ENCODE peak calls at places on chromosomes 2 and 18, in eight cellular contexts. One of them, this sample, is unnamed. For H3K4me1, the result is how much of the 10 kb centered on the place peaks cover.

GRCh38 chr2:239398536-239398935 is 2.3 kb downstream of the HDAC4 start:
- DNase-seq in uterus: peak
- DNase-seq in SK-N-SH: peak
- DNase-seq in H9: peak
- DNase-seq in MM.1S: no peak
- DNase-seq in mesendoderm: no peak
- DNase-seq in H1: no peak
- DNase-seq in body of pancreas: no peak
- DNase-seq in this sample: no peak

GRCh38 chr2:62034715-62035114 is 129.2 kb downstream of the COMMD1 start:
- DNase-seq in H1: no peak
- DNase-seq in MM.1S: no peak
- DNase-seq in SK-N-SH: no peak
- DNase-seq in mesendoderm: no peak
- DNase-seq in H9: no peak
- DNase-seq in body of pancreas: no peak
- DNase-seq in uterus: no peak
- DNase-seq in this sample: no peak

GRCh38 chr2:30273574-30273929 is 42.2 kb downstream of the LBH start:
- DNase-seq in mesendoderm: no peak
- DNase-seq in H1: no peak
- DNase-seq in H9: no peak
- DNase-seq in MM.1S: no peak
- DNase-seq in SK-N-SH: no peak
- DNase-seq in body of pancreas: no peak
- DNase-seq in uterus: no peak
- DNase-seq in this sample: no peak

GRCh38 chr2:148739454-148740105 is 95.0 kb downstream of the EPC2 start:
- DNase-seq in MM.1S: no peak
- DNase-seq in body of pancreas: no peak
- DNase-seq in H9: no peak
- DNase-seq in SK-N-SH: no peak
- DNase-seq in H1: no peak
- DNase-seq in mesendoderm: no peak
- DNase-seq in uterus: no peak
- DNase-seq in this sample: no peak

GRCh38 chr2:217981084-217981730 is 21.6 kb downstream of the TNS1 start:
- DNase-seq in H9: no peak
- DNase-seq in H1: no peak
- DNase-seq in uterus: peak
- DNase-seq in body of pancreas: peak
- DNase-seq in MM.1S: no peak
- DNase-seq in SK-N-SH: no peak
- DNase-seq in mesendoderm: no peak
- DNase-seq in this sample: no peak

GRCh38 chr2:241924069-241924908 is 54.8 kb downstream of the RTP5 start:
- DNase-seq in uterus: no peak
- DNase-seq in H9: no peak
- DNase-seq in SK-N-SH: no peak
- DNase-seq in body of pancreas: no peak
- DNase-seq in mesendoderm: no peak
- DNase-seq in MM.1S: no peak
- DNase-seq in H1: no peak
- DNase-seq in this sample: no peak

GRCh38 chr2:20225294-20226151 is 593 bp upstream of the SDC1 start:
- DNase-seq in SK-N-SH: no peak
- DNase-seq in MM.1S: peak
- DNase-seq in uterus: peak
- DNase-seq in H1: peak
- DNase-seq in body of pancreas: peak
- DNase-seq in H9: peak
- DNase-seq in mesendoderm: peak
- DNase-seq in this sample: peak

GRCh38 chr18:54616220-54616848 is 25.3 kb downstream of the DYNAP start:
- DNase-seq in body of pancreas: no peak
- DNase-seq in MM.1S: peak
- DNase-seq in H9: no peak
- DNase-seq in mesendoderm: peak
- DNase-seq in H1: no peak
- DNase-seq in uterus: no peak
- DNase-seq in SK-N-SH: no peak
- DNase-seq in this sample: no peak

GRCh38 chr2:106956416-106956815 is 70.4 kb upstream of the ST6GAL2 start:
- DNase-seq in H1: no peak
- DNase-seq in uterus: no peak
- DNase-seq in mesendoderm: peak
- DNase-seq in body of pancreas: no peak
- DNase-seq in SK-N-SH: peak
- DNase-seq in H9: no peak
- DNase-seq in MM.1S: no peak
- DNase-seq in this sample: no peak

GRCh38 chr2:61055557-61055956 is 10.1 kb upstream of the SANBR start:
- DNase-seq in mesendoderm: no peak
- DNase-seq in MM.1S: peak
- DNase-seq in H9: no peak
- DNase-seq in H1: no peak
- DNase-seq in uterus: no peak
- DNase-seq in body of pancreas: no peak
- DNase-seq in SK-N-SH: no peak
- DNase-seq in this sample: no peak

GRCh38 chr2:239180526-239181073 is 220.2 kb downstream of the HDAC4 start:
- DNase-seq in H1: no peak
- DNase-seq in body of pancreas: no peak
- DNase-seq in uterus: peak
- DNase-seq in H9: no peak
- DNase-seq in SK-N-SH: no peak
- DNase-seq in mesendoderm: no peak
- DNase-seq in MM.1S: no peak
- DNase-seq in this sample: no peak

GRCh38 chr2:64234785-64235184 is 90.6 kb upstream of the PELI1 start:
- DNase-seq in H1: no peak
- DNase-seq in mesendoderm: no peak
- DNase-seq in SK-N-SH: no peak
- DNase-seq in H9: no peak
- DNase-seq in MM.1S: no peak
- DNase-seq in body of pancreas: no peak
- DNase-seq in uterus: no peak
- DNase-seq in this sample: no peak

GRCh38 chr2:127047054-127047453 is 59.9 kb downstream of the BIN1 start:
- DNase-seq in body of pancreas: no peak
- DNase-seq in mesendoderm: no peak
- DNase-seq in uterus: peak
- DNase-seq in H9: peak
- DNase-seq in SK-N-SH: peak
- DNase-seq in MM.1S: no peak
- DNase-seq in H1: no peak
- DNase-seq in this sample: no peak

GRCh38 chr2:124804014-124804940 is 779.2 kb downstream of the CNTNAP5 start:
- DNase-seq in MM.1S: peak
- DNase-seq in uterus: no peak
- DNase-seq in SK-N-SH: peak
- DNase-seq in H1: no peak
- DNase-seq in body of pancreas: peak
- DNase-seq in mesendoderm: peak
- DNase-seq in H9: peak
- DNase-seq in this sample: peak

GRCh38 chr2:225040862-225041209 is 1.4 kb downstream of the DOCK10 start:
- DNase-seq in SK-N-SH: peak
- DNase-seq in mesendoderm: no peak
- DNase-seq in H9: no peak
- DNase-seq in MM.1S: peak
- DNase-seq in uterus: no peak
- DNase-seq in H1: no peak
- DNase-seq in body of pancreas: no peak
- DNase-seq in this sample: peak

GRCh38 chr2:231110551-231110950 is 14.3 kb downstream of the HTR2B start:
- DNase-seq in mesendoderm: no peak
- DNase-seq in H9: no peak
- DNase-seq in SK-N-SH: no peak
- DNase-seq in uterus: no peak
- DNase-seq in body of pancreas: no peak
- DNase-seq in MM.1S: no peak
- DNase-seq in H1: no peak
- DNase-seq in this sample: peak

GRCh38 chr2:30225131-30225762 is 6.1 kb upstream of the LBH start:
- DNase-seq in MM.1S: peak
- DNase-seq in uterus: peak
- DNase-seq in H1: no peak
- DNase-seq in H9: no peak
- DNase-seq in mesendoderm: no peak
- DNase-seq in body of pancreas: no peak
- DNase-seq in SK-N-SH: no peak
- DNase-seq in this sample: peak

GRCh38 chr2:16644204-16644925 is 21.3 kb downstream of the CYRIA start:
- DNase-seq in SK-N-SH: no peak
- DNase-seq in uterus: no peak
- DNase-seq in MM.1S: no peak
- DNase-seq in H1: no peak
- DNase-seq in H9: no peak
- DNase-seq in mesendoderm: no peak
- DNase-seq in body of pancreas: no peak
- DNase-seq in this sample: peak

GRCh38 chr2:232411901-232412629 is 5.4 kb downstream of the ALPG start:
- DNase-seq in uterus: no peak
- DNase-seq in body of pancreas: no peak
- DNase-seq in H1: no peak
- DNase-seq in SK-N-SH: no peak
- DNase-seq in MM.1S: no peak
- DNase-seq in H9: no peak
- DNase-seq in mesendoderm: no peak
- DNase-seq in this sample: no peak

GRCh38 chr2:234491281-234491680 is 5.6 kb downstream of the ARL4C start:
- DNase-seq in SK-N-SH: no peak
- DNase-seq in mesendoderm: no peak
- DNase-seq in uterus: no peak
- DNase-seq in H9: no peak
- DNase-seq in MM.1S: no peak
- DNase-seq in H1: no peak
- DNase-seq in body of pancreas: no peak
- DNase-seq in this sample: no peak

GRCh38 chr18:76455015-76455676 is 39.9 kb downstream of the ZNF516 start:
- DNase-seq in body of pancreas: no peak
- DNase-seq in MM.1S: no peak
- DNase-seq in uterus: no peak
- DNase-seq in SK-N-SH: no peak
- DNase-seq in H9: no peak
- DNase-seq in H1: no peak
- DNase-seq in mesendoderm: no peak
- DNase-seq in this sample: no peak

GRCh38 chr2:240916571-240917008 is 10.5 kb downstream of the CROCC2 start:
- DNase-seq in MM.1S: no peak
- DNase-seq in body of pancreas: peak
- DNase-seq in SK-N-SH: peak
- DNase-seq in mesendoderm: peak
- DNase-seq in uterus: peak
- DNase-seq in H1: no peak
- DNase-seq in H9: peak
- DNase-seq in this sample: peak

GRCh38 chr2:166612214-166612613 is 118.2 kb upstream of the SCN7A start:
- DNase-seq in H9: no peak
- DNase-seq in SK-N-SH: no peak
- DNase-seq in H1: no peak
- DNase-seq in body of pancreas: no peak
- DNase-seq in uterus: no peak
- DNase-seq in mesendoderm: no peak
- DNase-seq in MM.1S: no peak
- DNase-seq in this sample: no peak

GRCh38 chr2:17573806-17574175 is 33.3 kb downstream of the VSNL1 start:
- DNase-seq in MM.1S: no peak
- DNase-seq in H1: no peak
- DNase-seq in H9: no peak
- DNase-seq in mesendoderm: no peak
- DNase-seq in uterus: no peak
- DNase-seq in SK-N-SH: no peak
- DNase-seq in body of pancreas: no peak
- DNase-seq in this sample: no peak

GRCh38 chr18:77098033-77098432 is 34.5 kb downstream of the MBP start:
- DNase-seq in H9: no peak
- DNase-seq in body of pancreas: no peak
- DNase-seq in H1: no peak
- DNase-seq in uterus: no peak
- DNase-seq in SK-N-SH: no peak
- DNase-seq in mesendoderm: no peak
- DNase-seq in MM.1S: no peak
- DNase-seq in this sample: no peak

DNA sequence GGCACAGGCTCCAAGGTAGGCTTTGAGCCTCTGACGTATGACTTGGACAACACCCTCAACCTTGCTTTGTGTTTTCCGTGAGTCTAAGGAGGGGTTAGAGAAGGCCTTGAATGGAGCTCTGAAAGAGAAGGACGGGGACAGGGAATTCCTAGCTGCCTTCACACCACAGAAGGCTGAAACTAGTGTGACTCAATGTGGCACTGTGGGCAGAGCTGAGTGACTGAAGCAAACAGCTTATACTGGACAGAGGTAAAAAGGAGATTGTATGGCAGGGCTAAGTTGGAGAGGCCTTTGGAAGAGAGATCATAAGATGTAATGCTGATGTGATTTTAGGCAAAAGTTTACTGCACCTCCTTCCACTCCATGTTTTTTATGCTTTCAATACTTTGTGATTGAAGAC is 3.5 kb upstream of the NCK2 start:
- DNase-seq in body of pancreas: no peak
- DNase-seq in H1: no peak
- DNase-seq in mesendoderm: no peak
- DNase-seq in uterus: no peak
- DNase-seq in MM.1S: no peak
- DNase-seq in H9: no peak
- DNase-seq in SK-N-SH: no peak
- DNase-seq in this sample: no peak
- H3K4me1 ChIP-seq in body of pancreas: under half
- H3K4me1 ChIP-seq in H1: under half
- H3K4me1 ChIP-seq in mesendoderm: under half
- H3K4me1 ChIP-seq in uterus: under half
- H3K4me1 ChIP-seq in MM.1S: under half
- H3K4me1 ChIP-seq in H9: under half
- H3K4me1 ChIP-seq in SK-N-SH: under half
- H3K4me1 ChIP-seq in this sample: under half

GRCh38 chr2:221596192-221596591 is 24.1 kb upstream of the EPHA4 start:
- DNase-seq in SK-N-SH: no peak
- DNase-seq in H9: no peak
- DNase-seq in MM.1S: no peak
- DNase-seq in body of pancreas: no peak
- DNase-seq in mesendoderm: no peak
- DNase-seq in uterus: no peak
- DNase-seq in H1: no peak
- DNase-seq in this sample: peak
- H3K4me1 ChIP-seq in SK-N-SH: under half
- H3K4me1 ChIP-seq in H9: under half
- H3K4me1 ChIP-seq in MM.1S: under half
- H3K4me1 ChIP-seq in body of pancreas: under half
- H3K4me1 ChIP-seq in mesendoderm: under half
- H3K4me1 ChIP-seq in uterus: under half
- H3K4me1 ChIP-seq in H1: under half
- H3K4me1 ChIP-seq in this sample: under half

GRCh38 chr2:71743995-71744675 is 290.8 kb downstream of the DYSF start:
- DNase-seq in SK-N-SH: no peak
- DNase-seq in H9: no peak
- DNase-seq in mesendoderm: no peak
- DNase-seq in uterus: no peak
- DNase-seq in MM.1S: no peak
- DNase-seq in H1: no peak
- DNase-seq in body of pancreas: no peak
- DNase-seq in this sample: peak
- H3K4me1 ChIP-seq in SK-N-SH: under half
- H3K4me1 ChIP-seq in H9: under half
- H3K4me1 ChIP-seq in mesendoderm: under half
- H3K4me1 ChIP-seq in uterus: under half
- H3K4me1 ChIP-seq in MM.1S: under half
- H3K4me1 ChIP-seq in H1: under half
- H3K4me1 ChIP-seq in body of pancreas: under half
- H3K4me1 ChIP-seq in this sample: under half

GRCh38 chr2:28695245-28695647 is 56.4 kb upstream of the PPP1CB start:
- DNase-seq in mesendoderm: peak
- DNase-seq in H1: no peak
- DNase-seq in MM.1S: no peak
- DNase-seq in uterus: peak
- DNase-seq in H9: no peak
- DNase-seq in body of pancreas: peak
- DNase-seq in SK-N-SH: no peak
- DNase-seq in this sample: no peak
- H3K4me1 ChIP-seq in mesendoderm: under half
- H3K4me1 ChIP-seq in H1: under half
- H3K4me1 ChIP-seq in MM.1S: under half
- H3K4me1 ChIP-seq in uterus: under half
- H3K4me1 ChIP-seq in H9: under half
- H3K4me1 ChIP-seq in body of pancreas: under half
- H3K4me1 ChIP-seq in SK-N-SH: under half
- H3K4me1 ChIP-seq in this sample: under half